ENCODE peak calls at places on chromosomes 1 and 21, in four cellular contexts. X is GM12878, O is K562, F is HL-60. B is an unnamed sample.

GRCh38 chr1:199723557-199723956 is 304.0 kb upstream of the NR5A2 start:
- DNase-seq in F (no peak), O (no peak), X (no peak), B (no peak)

GRCh38 chr1:172320723-172321122 is 99.8 kb upstream of the C1orf105 start:
- DNase-seq in X (no peak), O (no peak), F (no peak), B (no peak)

GRCh38 chr1:30511563-30512252 is 211.7 kb downstream of the MATN1 start:
- DNase-seq in X (no peak), O (no peak), F (no peak), B (no peak)

GRCh38 chr1:10651377-10651776 is 145.1 kb downstream of the CASZ1 start:
- DNase-seq in X (no peak), O (peak), F (no peak), B (no peak)

GRCh38 chr1:151716771-151717631 is at the start of gene CELF3:
- DNase-seq in F (no peak), O (peak), X (no peak), B (no peak)

GRCh38 chr1:232481091-232481490 is 148.8 kb downstream of the SIPA1L2 start:
- DNase-seq in X (no peak), F (no peak), O (no peak), B (no peak)

GRCh38 chr1:8318436-8318835 is 522 bp downstream of the SLC45A1 start:
- DNase-seq in O (no peak), F (no peak), X (no peak), B (no peak)

GRCh38 chr1:47224676-47225399 is 7.2 kb downstream of the TAL1 start:
- DNase-seq in O (peak), X (no peak), F (no peak), B (no peak)

GRCh38 chr1:243738020-243738419 is 112.0 kb downstream of the AKT3 start:
- DNase-seq in F (no peak), O (no peak), X (no peak), B (no peak)

GRCh38 chr1:191953516-191953915 is 204.7 kb upstream of the RGS18 start:
- DNase-seq in O (no peak), X (no peak), F (peak), B (no peak)

GRCh38 chr1:8425150-8425780 is 107.4 kb downstream of the SLC45A1 start:
- DNase-seq in F (no peak), O (no peak), X (no peak), B (no peak)

GRCh38 chr21:32257952-32258785 is 20.7 kb downstream of the MIS18A start:
- DNase-seq in F (peak), O (peak), X (no peak), B (peak)

GRCh38 chr1:8560611-8561544 is 243.0 kb downstream of the SLC45A1 start:
- DNase-seq in X (no peak), F (no peak), O (peak), B (no peak)

GRCh38 chr1:177174921-177175634 is 4.3 kb downstream of the BRINP2 start:
- DNase-seq in X (no peak), F (no peak), O (no peak), B (no peak)

GRCh38 chr1:222754386-222755139 is 17.6 kb downstream of the FAM177B start:
- DNase-seq in X (no peak), F (no peak), O (no peak), B (no peak)

GRCh38 chr1:86774305-86775304 is 70.2 kb downstream of the SH3GLB1 start:
- DNase-seq in F (peak), X (peak), O (peak), B (no peak)

GRCh38 chr1:201614262-201615015 is 75.5 kb downstream of the NAV1 start:
- DNase-seq in O (peak), X (no peak), F (no peak), B (no peak)

GRCh38 chr1:222464841-222465210 is 83.1 kb downstream of the HHIPL2 start:
- DNase-seq in X (peak), O (peak), F (peak), B (no peak)

GRCh38 chr1:55827350-55827749 is 612.2 kb upstream of the USP24 start:
- DNase-seq in F (no peak), O (no peak), X (no peak), B (no peak)

GRCh38 chr1:161390559-161390858 is 22.8 kb upstream of the CFAP126 start:
- DNase-seq in F (no peak), O (no peak), X (no peak), B (no peak)

GRCh38 chr1:87042127-87042811 is 127.8 kb downstream of the HS2ST1 start:
- DNase-seq in F (no peak), O (no peak), X (no peak), B (no peak)

GRCh38 chr1:239951518-239952130 is 140.1 kb upstream of the FMN2 start:
- DNase-seq in F (peak), X (no peak), O (peak), B (peak)

GRCh38 chr1:38077523-38078147 is 31.0 kb upstream of the POU3F1 start:
- DNase-seq in X (no peak), F (no peak), O (no peak), B (no peak)

GRCh38 chr1:101219919-101220695 is 16.7 kb upstream of the S1PR1 start:
- DNase-seq in X (no peak), O (no peak), F (no peak), B (no peak)

GRCh38 chr1:60348884-60349283 is 275.3 kb upstream of the C1orf87 start:
- DNase-seq in F (no peak), X (no peak), O (no peak), B (no peak)
- TF ChIP-seq SPI1 in F (no peak), X (no peak), O (no peak), B (no peak)

DNA sequence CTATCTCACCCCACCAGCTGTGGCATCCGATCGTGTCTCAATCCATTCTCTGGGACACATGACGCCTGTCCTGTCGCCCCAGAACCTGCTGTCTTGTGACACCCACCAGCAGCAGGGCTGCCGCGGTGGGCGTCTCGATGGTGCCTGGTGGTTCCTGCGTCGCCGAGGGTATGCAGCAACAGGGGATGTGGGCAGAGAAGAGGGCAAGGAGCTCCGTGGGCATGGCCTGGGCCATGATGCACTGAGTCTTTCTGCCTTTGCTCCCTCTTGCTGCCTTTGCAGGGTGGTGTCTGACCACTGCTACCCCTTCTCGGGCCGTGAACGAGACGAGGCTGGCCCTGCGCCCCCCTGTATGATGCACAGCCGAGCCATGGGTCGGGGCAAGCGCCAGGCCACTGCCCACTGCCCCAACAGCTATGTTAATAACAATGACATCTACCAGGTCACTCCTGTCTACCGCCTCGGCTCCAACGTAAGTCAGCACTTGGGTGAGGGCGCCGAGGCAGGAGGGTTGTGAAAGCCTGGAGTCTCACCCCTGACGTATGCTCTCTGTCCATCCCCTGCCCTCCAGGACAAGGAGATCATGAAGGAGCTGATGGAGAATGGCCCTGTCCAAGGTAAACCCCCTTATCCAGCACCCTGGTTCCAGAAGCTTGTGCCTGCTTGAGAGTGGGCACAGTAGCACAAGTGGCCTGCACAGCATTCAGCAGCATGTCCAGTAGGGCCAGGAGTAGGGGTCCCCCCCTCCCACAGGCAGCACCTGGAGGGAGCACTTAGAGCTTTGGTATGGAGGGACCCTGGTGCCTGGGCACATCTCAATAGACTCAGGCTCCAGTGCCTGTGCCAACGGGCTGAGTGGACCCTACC is 8.8 kb downstream of the TINAGL1 start:
- DNase-seq in F (no peak), X (no peak), O (no peak), B (no peak)
- TF ChIP-seq SPI1 in F (no peak), X (no peak), O (no peak), B (no peak)

GRCh38 chr1:94092210-94092613 is 28.7 kb downstream of the ABCA4 start:
- DNase-seq in O (no peak), F (no peak), X (no peak), B (no peak)
- TF ChIP-seq SPI1 in O (no peak), F (no peak), X (no peak), B (peak)

GRCh38 chr1:108847464-108847863 is 9.4 kb downstream of the AKNAD1 start:
- DNase-seq in X (no peak), F (no peak), O (no peak), B (no peak)
- TF ChIP-seq SPI1 in X (no peak), F (peak), O (no peak), B (no peak)